ENCODE peak calls at places on chromosomes 13 and 19, in five cellular contexts. L, M, V, N and G are unnamed samples.

GRCh38 chr19:38043649-38044144 is 136.7 kb downstream of the SIPA1L3 start:
- DNase-seq in L (no peak), M (no peak), V (no peak), N (no peak), G (no peak)

GRCh38 chr13:60538566-60538965 is 141.5 kb downstream of the TDRD3 start:
- DNase-seq in L (no peak), M (no peak), V (no peak), N (no peak), G (no peak)

GRCh38 chr19:3324405-3324856 is 42.0 kb upstream of the NFIC start:
- DNase-seq in L (no peak), M (no peak), V (peak; percentile 58), N (peak; percentile 63), G (peak; percentile 40)

GRCh38 chr19:8311461-8312260 is 3.5 kb upstream of the CD320 start:
- DNase-seq in L (no peak), M (no peak), V (no peak), N (no peak), G (peak; percentile 63)

GRCh38 chr13:29539866-29540265 is 55.6 kb downstream of the SLC7A1 start:
- DNase-seq in L (no peak), M (no peak), V (no peak), N (no peak), G (peak; percentile 37)

GRCh38 chr13:110132178-110132975 is 174.6 kb downstream of the COL4A1 start:
- DNase-seq in L (peak; percentile 65), M (no peak), V (no peak), N (no peak), G (peak; percentile 2)

GRCh38 chr19:32197896-32198882 is 147.2 kb upstream of the ZNF507 start:
- DNase-seq in L (no peak), M (no peak), V (no peak), N (no peak), G (no peak)

GRCh38 chr19:41540041-41540695 is 35.8 kb upstream of the CEACAM21 start:
- DNase-seq in L (peak; percentile 8), M (no peak), V (no peak), N (no peak), G (no peak)

GRCh38 chr19:5676105-5676671 is 4.1 kb downstream of the MICOS13 start:
- DNase-seq in L (peak; percentile 99), M (no peak), V (no peak), N (no peak), G (no peak)

GRCh38 chr19:46546194-46546896 is 50.7 kb upstream of the PNMA8B start:
- DNase-seq in L (peak; percentile 6), M (peak; percentile 16), V (peak; percentile 84), N (no peak), G (peak; percentile 31)

GRCh38 chr13:61030445-61030844 is 385.2 kb downstream of the PCDH20 start:
- DNase-seq in L (no peak), M (no peak), V (no peak), N (no peak), G (no peak)

GRCh38 chr13:19981685-19982238 is 23.2 kb downstream of the ZMYM2 start:
- DNase-seq in L (peak; percentile 17), M (no peak), V (no peak), N (no peak), G (no peak)

GRCh38 chr13:75666646-75667351 is 30.7 kb downstream of the LMO7 start:
- DNase-seq in L (peak; percentile 88), M (peak; percentile 65), V (no peak), N (no peak), G (no peak)

GRCh38 chr13:101917833-101918755 is 465.6 kb downstream of the ITGBL1 start:
- DNase-seq in L (no peak), M (no peak), V (no peak), N (no peak), G (no peak)